ENCODE peak calls at places on chromosome 17, in ten cellular contexts. One of them, this sample, is unnamed.

GRCh38 chr17:28895794-28896447 is 1.6 kb downstream of the FLOT2 start:
- DNase-seq in HepG2: no peak
- DNase-seq in IMR-90: no peak
- DNase-seq in cardiac fibroblast: no peak
- DNase-seq in progenitor cell of endocrine pancreas: no peak
- DNase-seq in MM.1S: no peak
- DNase-seq in CD8-positive, alpha-beta T cell: no peak
- DNase-seq in body of pancreas: no peak
- DNase-seq in upper lobe of right lung: peak
- DNase-seq in HFF-Myc: no peak
- DNase-seq in this sample: no peak

GRCh38 chr17:19380551-19381284 is 2.4 kb downstream of the MAPK7 start:
- DNase-seq in HepG2: no peak
- DNase-seq in IMR-90: no peak
- DNase-seq in cardiac fibroblast: no peak
- DNase-seq in progenitor cell of endocrine pancreas: no peak
- DNase-seq in MM.1S: no peak
- DNase-seq in CD8-positive, alpha-beta T cell: no peak
- DNase-seq in body of pancreas: no peak
- DNase-seq in upper lobe of right lung: peak
- DNase-seq in HFF-Myc: no peak
- DNase-seq in this sample: no peak

GRCh38 chr17:34997355-34997862 is 17.1 kb downstream of the LIG3 start:
- DNase-seq in HepG2: no peak
- DNase-seq in IMR-90: peak
- DNase-seq in cardiac fibroblast: peak
- DNase-seq in progenitor cell of endocrine pancreas: no peak
- DNase-seq in MM.1S: no peak
- DNase-seq in CD8-positive, alpha-beta T cell: no peak
- DNase-seq in body of pancreas: peak
- DNase-seq in upper lobe of right lung: no peak
- DNase-seq in HFF-Myc: no peak
- DNase-seq in this sample: no peak

GRCh38 chr17:63277629-63278028 is 168.5 kb downstream of the CYB561 start:
- DNase-seq in HepG2: no peak
- DNase-seq in IMR-90: no peak
- DNase-seq in cardiac fibroblast: peak
- DNase-seq in progenitor cell of endocrine pancreas: no peak
- DNase-seq in MM.1S: no peak
- DNase-seq in CD8-positive, alpha-beta T cell: no peak
- DNase-seq in body of pancreas: no peak
- DNase-seq in upper lobe of right lung: no peak
- DNase-seq in HFF-Myc: no peak
- DNase-seq in this sample: no peak

GRCh38 chr17:53892222-53892621 is 69.5 kb downstream of the KIF2B start:
- DNase-seq in HepG2: no peak
- DNase-seq in IMR-90: no peak
- DNase-seq in cardiac fibroblast: no peak
- DNase-seq in progenitor cell of endocrine pancreas: no peak
- DNase-seq in MM.1S: no peak
- DNase-seq in CD8-positive, alpha-beta T cell: no peak
- DNase-seq in body of pancreas: no peak
- DNase-seq in upper lobe of right lung: no peak
- DNase-seq in HFF-Myc: no peak
- DNase-seq in this sample: no peak

GRCh38 chr17:4090898-4091297 is 51.9 kb downstream of the ZZEF1 start:
- DNase-seq in HepG2: no peak
- DNase-seq in IMR-90: peak
- DNase-seq in cardiac fibroblast: peak
- DNase-seq in progenitor cell of endocrine pancreas: no peak
- DNase-seq in MM.1S: no peak
- DNase-seq in CD8-positive, alpha-beta T cell: no peak
- DNase-seq in body of pancreas: no peak
- DNase-seq in upper lobe of right lung: no peak
- DNase-seq in HFF-Myc: no peak
- DNase-seq in this sample: no peak

GRCh38 chr17:40659909-40660308 is 5.1 kb downstream of the KRT222 start:
- DNase-seq in HepG2: no peak
- DNase-seq in IMR-90: no peak
- DNase-seq in cardiac fibroblast: no peak
- DNase-seq in progenitor cell of endocrine pancreas: no peak
- DNase-seq in MM.1S: no peak
- DNase-seq in CD8-positive, alpha-beta T cell: peak
- DNase-seq in body of pancreas: no peak
- DNase-seq in upper lobe of right lung: no peak
- DNase-seq in HFF-Myc: no peak
- DNase-seq in this sample: no peak

GRCh38 chr17:76076765-76077581 is 2.0 kb upstream of the ZACN start:
- DNase-seq in HepG2: no peak
- DNase-seq in IMR-90: peak
- DNase-seq in cardiac fibroblast: no peak
- DNase-seq in progenitor cell of endocrine pancreas: no peak
- DNase-seq in MM.1S: no peak
- DNase-seq in CD8-positive, alpha-beta T cell: peak
- DNase-seq in body of pancreas: no peak
- DNase-seq in upper lobe of right lung: peak
- DNase-seq in HFF-Myc: no peak
- DNase-seq in this sample: peak

GRCh38 chr17:70544307-70544706 is 375.0 kb downstream of the KCNJ2 start:
- DNase-seq in HepG2: no peak
- DNase-seq in IMR-90: no peak
- DNase-seq in cardiac fibroblast: no peak
- DNase-seq in progenitor cell of endocrine pancreas: no peak
- DNase-seq in MM.1S: no peak
- DNase-seq in CD8-positive, alpha-beta T cell: no peak
- DNase-seq in body of pancreas: no peak
- DNase-seq in upper lobe of right lung: no peak
- DNase-seq in HFF-Myc: no peak
- DNase-seq in this sample: no peak

GRCh38 chr17:5282639-5283217 is 644 bp downstream of the RABEP1 start:
- DNase-seq in HepG2: no peak
- DNase-seq in IMR-90: no peak
- DNase-seq in cardiac fibroblast: peak
- DNase-seq in progenitor cell of endocrine pancreas: no peak
- DNase-seq in MM.1S: peak
- DNase-seq in CD8-positive, alpha-beta T cell: peak
- DNase-seq in body of pancreas: peak
- DNase-seq in upper lobe of right lung: peak
- DNase-seq in HFF-Myc: no peak
- DNase-seq in this sample: no peak

GRCh38 chr17:58370716-58371115 is 18.7 kb upstream of the SUPT4H1 start:
- DNase-seq in HepG2: no peak
- DNase-seq in IMR-90: no peak
- DNase-seq in cardiac fibroblast: no peak
- DNase-seq in progenitor cell of endocrine pancreas: no peak
- DNase-seq in MM.1S: no peak
- DNase-seq in CD8-positive, alpha-beta T cell: no peak
- DNase-seq in body of pancreas: no peak
- DNase-seq in upper lobe of right lung: no peak
- DNase-seq in HFF-Myc: no peak
- DNase-seq in this sample: no peak

GRCh38 chr17:50893183-50893993 is 27.2 kb upstream of the TOB1 start:
- DNase-seq in HepG2: peak
- DNase-seq in IMR-90: peak
- DNase-seq in cardiac fibroblast: peak
- DNase-seq in progenitor cell of endocrine pancreas: no peak
- DNase-seq in MM.1S: no peak
- DNase-seq in CD8-positive, alpha-beta T cell: no peak
- DNase-seq in body of pancreas: peak
- DNase-seq in upper lobe of right lung: no peak
- DNase-seq in HFF-Myc: no peak
- DNase-seq in this sample: no peak

GRCh38 chr17:39208893-39209292 is 8.8 kb downstream of the RPL19 start:
- DNase-seq in HepG2: no peak
- DNase-seq in IMR-90: no peak
- DNase-seq in cardiac fibroblast: no peak
- DNase-seq in progenitor cell of endocrine pancreas: no peak
- DNase-seq in MM.1S: peak
- DNase-seq in CD8-positive, alpha-beta T cell: peak
- DNase-seq in body of pancreas: no peak
- DNase-seq in upper lobe of right lung: peak
- DNase-seq in HFF-Myc: no peak
- DNase-seq in this sample: peak

GRCh38 chr17:45149037-45149668 is 878 bp downstream of the HEXIM1 start:
- DNase-seq in HepG2: peak
- DNase-seq in IMR-90: peak
- DNase-seq in cardiac fibroblast: peak
- DNase-seq in progenitor cell of endocrine pancreas: peak
- DNase-seq in MM.1S: peak
- DNase-seq in CD8-positive, alpha-beta T cell: peak
- DNase-seq in body of pancreas: peak
- DNase-seq in upper lobe of right lung: peak
- DNase-seq in HFF-Myc: no peak
- DNase-seq in this sample: peak

GRCh38 chr17:49234509-49235080 is 4.0 kb upstream of the PHOSPHO1 start:
- DNase-seq in HepG2: no peak
- DNase-seq in IMR-90: no peak
- DNase-seq in cardiac fibroblast: no peak
- DNase-seq in progenitor cell of endocrine pancreas: no peak
- DNase-seq in MM.1S: no peak
- DNase-seq in CD8-positive, alpha-beta T cell: no peak
- DNase-seq in body of pancreas: no peak
- DNase-seq in upper lobe of right lung: no peak
- DNase-seq in HFF-Myc: no peak
- DNase-seq in this sample: no peak

GRCh38 chr17:75645501-75645888 is 12.3 kb downstream of the SMIM5 start:
- DNase-seq in HepG2: no peak
- DNase-seq in IMR-90: no peak
- DNase-seq in cardiac fibroblast: no peak
- DNase-seq in progenitor cell of endocrine pancreas: no peak
- DNase-seq in MM.1S: peak
- DNase-seq in CD8-positive, alpha-beta T cell: no peak
- DNase-seq in body of pancreas: peak
- DNase-seq in upper lobe of right lung: peak
- DNase-seq in HFF-Myc: no peak
- DNase-seq in this sample: no peak

DNA sequence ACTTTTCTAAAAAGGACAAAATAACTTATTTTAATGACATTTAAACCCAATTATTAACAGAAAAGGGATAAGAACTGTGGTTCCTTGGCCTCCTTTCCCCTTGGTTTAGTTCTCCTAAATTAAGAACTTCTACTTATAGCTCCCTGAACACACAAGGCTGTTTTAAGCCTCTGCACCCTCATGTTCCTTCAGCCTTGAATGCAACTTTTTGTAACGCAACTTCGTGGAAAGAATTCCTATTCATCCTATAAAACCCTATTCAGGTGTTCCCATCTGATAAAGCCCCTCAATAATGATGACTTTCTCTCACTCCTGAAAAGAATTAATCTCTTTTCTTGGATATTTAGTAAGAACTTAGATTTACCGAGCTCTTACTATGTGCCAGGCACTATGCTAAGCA is 6.3 kb downstream of the STAT3 start:
- DNase-seq in HepG2: no peak
- DNase-seq in IMR-90: no peak
- DNase-seq in cardiac fibroblast: no peak
- DNase-seq in progenitor cell of endocrine pancreas: no peak
- DNase-seq in MM.1S: no peak
- DNase-seq in CD8-positive, alpha-beta T cell: no peak
- DNase-seq in body of pancreas: no peak
- DNase-seq in upper lobe of right lung: no peak
- DNase-seq in HFF-Myc: no peak
- DNase-seq in this sample: no peak
- TF ChIP-seq CTCF in HepG2: no peak
- TF ChIP-seq CTCF in IMR-90: no peak
- TF ChIP-seq CTCF in cardiac fibroblast: no peak
- TF ChIP-seq CTCF in progenitor cell of endocrine pancreas: no peak
- TF ChIP-seq CTCF in MM.1S: no peak
- TF ChIP-seq CTCF in CD8-positive, alpha-beta T cell: no peak
- TF ChIP-seq CTCF in body of pancreas: no peak
- TF ChIP-seq CTCF in upper lobe of right lung: no peak
- TF ChIP-seq CTCF in HFF-Myc: no peak
- TF ChIP-seq CTCF in this sample: no peak

DNA sequence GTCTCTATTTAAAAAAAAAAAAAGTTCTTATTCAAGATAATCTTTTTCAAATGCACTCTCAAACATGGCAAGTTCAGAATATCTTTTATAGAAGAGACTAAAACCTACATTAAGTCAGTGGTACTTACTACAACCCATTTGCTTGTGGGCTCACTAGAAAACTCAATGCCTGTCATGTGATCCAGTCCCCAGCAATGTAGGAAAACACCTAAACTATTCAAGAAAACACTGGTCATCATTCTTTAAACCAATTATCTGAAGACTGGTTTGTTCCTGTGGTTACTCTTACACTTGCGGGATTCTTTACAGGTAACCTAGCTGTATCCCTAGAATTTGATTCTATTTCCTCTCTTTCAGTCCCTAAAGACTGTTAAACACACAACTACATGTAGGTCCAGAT is 19.6 kb downstream of the MED13 start:
- DNase-seq in HepG2: no peak
- DNase-seq in IMR-90: no peak
- DNase-seq in cardiac fibroblast: no peak
- DNase-seq in progenitor cell of endocrine pancreas: no peak
- DNase-seq in MM.1S: peak
- DNase-seq in CD8-positive, alpha-beta T cell: no peak
- DNase-seq in body of pancreas: no peak
- DNase-seq in upper lobe of right lung: no peak
- DNase-seq in HFF-Myc: no peak
- DNase-seq in this sample: no peak
- TF ChIP-seq CTCF in HepG2: no peak
- TF ChIP-seq CTCF in IMR-90: no peak
- TF ChIP-seq CTCF in cardiac fibroblast: no peak
- TF ChIP-seq CTCF in progenitor cell of endocrine pancreas: no peak
- TF ChIP-seq CTCF in MM.1S: no peak
- TF ChIP-seq CTCF in CD8-positive, alpha-beta T cell: no peak
- TF ChIP-seq CTCF in body of pancreas: no peak
- TF ChIP-seq CTCF in upper lobe of right lung: no peak
- TF ChIP-seq CTCF in HFF-Myc: no peak
- TF ChIP-seq CTCF in this sample: no peak

DNA sequence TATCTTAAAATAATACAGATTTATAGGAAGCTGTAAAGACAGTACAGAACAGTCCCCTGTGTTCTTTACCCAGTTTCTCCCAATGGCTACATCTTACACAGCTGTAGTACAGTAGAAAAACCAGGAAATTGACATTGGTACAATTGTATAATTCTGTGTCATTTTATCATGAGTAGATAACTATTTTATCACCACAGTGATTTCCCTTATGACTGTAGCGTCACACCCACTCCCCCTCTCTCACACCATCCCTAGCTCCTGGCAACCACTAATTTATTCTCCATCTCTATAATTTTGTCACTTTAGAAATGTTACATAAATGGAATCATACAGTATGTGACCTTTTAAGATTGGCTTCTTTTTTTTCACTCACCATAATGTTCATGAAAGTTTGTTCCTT is 30.9 kb downstream of the CLTC start:
- DNase-seq in HepG2: no peak
- DNase-seq in IMR-90: no peak
- DNase-seq in cardiac fibroblast: no peak
- DNase-seq in progenitor cell of endocrine pancreas: no peak
- DNase-seq in MM.1S: no peak
- DNase-seq in CD8-positive, alpha-beta T cell: no peak
- DNase-seq in body of pancreas: no peak
- DNase-seq in upper lobe of right lung: no peak
- DNase-seq in HFF-Myc: no peak
- DNase-seq in this sample: no peak
- TF ChIP-seq CTCF in HepG2: no peak
- TF ChIP-seq CTCF in IMR-90: no peak
- TF ChIP-seq CTCF in cardiac fibroblast: no peak
- TF ChIP-seq CTCF in progenitor cell of endocrine pancreas: no peak
- TF ChIP-seq CTCF in MM.1S: no peak
- TF ChIP-seq CTCF in CD8-positive, alpha-beta T cell: no peak
- TF ChIP-seq CTCF in body of pancreas: no peak
- TF ChIP-seq CTCF in upper lobe of right lung: no peak
- TF ChIP-seq CTCF in HFF-Myc: no peak
- TF ChIP-seq CTCF in this sample: no peak

GRCh38 chr17:68291836-68292688 is 767 bp downstream of the ARSG start:
- DNase-seq in HepG2: peak
- DNase-seq in IMR-90: peak
- DNase-seq in cardiac fibroblast: peak
- DNase-seq in progenitor cell of endocrine pancreas: peak
- DNase-seq in MM.1S: peak
- DNase-seq in CD8-positive, alpha-beta T cell: peak
- DNase-seq in body of pancreas: peak
- DNase-seq in upper lobe of right lung: peak
- DNase-seq in HFF-Myc: no peak
- DNase-seq in this sample: peak
- TF ChIP-seq CTCF in HepG2: peak
- TF ChIP-seq CTCF in IMR-90: peak
- TF ChIP-seq CTCF in cardiac fibroblast: no peak
- TF ChIP-seq CTCF in progenitor cell of endocrine pancreas: peak
- TF ChIP-seq CTCF in MM.1S: peak
- TF ChIP-seq CTCF in CD8-positive, alpha-beta T cell: no peak
- TF ChIP-seq CTCF in body of pancreas: no peak
- TF ChIP-seq CTCF in upper lobe of right lung: no peak
- TF ChIP-seq CTCF in HFF-Myc: peak
- TF ChIP-seq CTCF in this sample: no peak

This sample was measured in GM20000.